ENCODE peak calls at places on chromosome 13, in nine cellular contexts. One of them, this sample, is unnamed.

GRCh38 chr13:25137624-25137892 is 34.5 kb downstream of the AMER2 start:
- DNase-seq in Right ventricle myocardium superior: no peak
- DNase-seq in activated CD4-positive, alpha-beta T cell treated with anti-CD3 and anti-CD28 coated beads, Interleukin-2, amount 50 U/mL, for 1 hour: no peak
- DNase-seq in nucleus accumbens: no peak
- DNase-seq in stimulated activated CD4-positive, alpha-beta T cell treated with anti-CD3 and anti-CD28 coated beads, TNF-alpha, amount 100 ng/mL, for 4 hours: no peak
- DNase-seq in stimulated activated CD8-positive, alpha-beta memory T cell treated with anti-CD3 and anti-CD28 coated beads, Interleukin-7, amount 100 ng/mL, for 1 hour: no peak
- DNase-seq in GM12865: no peak
- DNase-seq in SHP77 treated with DMSO at 0.1 percent for 48 hours: no peak
- DNase-seq in T-helper 1 cell: no peak
- DNase-seq in this sample: no peak

GRCh38 chr13:110354209-110354627 is 47.1 kb downstream of the COL4A2 start:
- DNase-seq in Right ventricle myocardium superior: no peak
- DNase-seq in activated CD4-positive, alpha-beta T cell treated with anti-CD3 and anti-CD28 coated beads, Interleukin-2, amount 50 U/mL, for 1 hour: no peak
- DNase-seq in nucleus accumbens: no peak
- DNase-seq in stimulated activated CD4-positive, alpha-beta T cell treated with anti-CD3 and anti-CD28 coated beads, TNF-alpha, amount 100 ng/mL, for 4 hours: no peak
- DNase-seq in stimulated activated CD8-positive, alpha-beta memory T cell treated with anti-CD3 and anti-CD28 coated beads, Interleukin-7, amount 100 ng/mL, for 1 hour: no peak
- DNase-seq in GM12865: no peak
- DNase-seq in SHP77 treated with DMSO at 0.1 percent for 48 hours: no peak
- DNase-seq in T-helper 1 cell: no peak
- DNase-seq in this sample: no peak

GRCh38 chr13:32309812-32310706 is 5.1 kb downstream of the ZAR1L start:
- DNase-seq in Right ventricle myocardium superior: no peak
- DNase-seq in activated CD4-positive, alpha-beta T cell treated with anti-CD3 and anti-CD28 coated beads, Interleukin-2, amount 50 U/mL, for 1 hour: no peak
- DNase-seq in nucleus accumbens: no peak
- DNase-seq in stimulated activated CD4-positive, alpha-beta T cell treated with anti-CD3 and anti-CD28 coated beads, TNF-alpha, amount 100 ng/mL, for 4 hours: no peak
- DNase-seq in stimulated activated CD8-positive, alpha-beta memory T cell treated with anti-CD3 and anti-CD28 coated beads, Interleukin-7, amount 100 ng/mL, for 1 hour: no peak
- DNase-seq in GM12865: peak; percentile 71
- DNase-seq in SHP77 treated with DMSO at 0.1 percent for 48 hours: peak; percentile 54
- DNase-seq in T-helper 1 cell: peak; percentile 55
- DNase-seq in this sample: peak; percentile 39

GRCh38 chr13:45882626-45883025 is 31.1 kb upstream of the SIAH3 start:
- DNase-seq in Right ventricle myocardium superior: no peak
- DNase-seq in activated CD4-positive, alpha-beta T cell treated with anti-CD3 and anti-CD28 coated beads, Interleukin-2, amount 50 U/mL, for 1 hour: no peak
- DNase-seq in nucleus accumbens: no peak
- DNase-seq in stimulated activated CD4-positive, alpha-beta T cell treated with anti-CD3 and anti-CD28 coated beads, TNF-alpha, amount 100 ng/mL, for 4 hours: no peak
- DNase-seq in stimulated activated CD8-positive, alpha-beta memory T cell treated with anti-CD3 and anti-CD28 coated beads, Interleukin-7, amount 100 ng/mL, for 1 hour: no peak
- DNase-seq in GM12865: no peak
- DNase-seq in SHP77 treated with DMSO at 0.1 percent for 48 hours: no peak
- DNase-seq in T-helper 1 cell: no peak
- DNase-seq in this sample: no peak

GRCh38 chr13:38871275-38871674 is 119.4 kb downstream of the STOML3 start:
- DNase-seq in Right ventricle myocardium superior: no peak
- DNase-seq in activated CD4-positive, alpha-beta T cell treated with anti-CD3 and anti-CD28 coated beads, Interleukin-2, amount 50 U/mL, for 1 hour: no peak
- DNase-seq in nucleus accumbens: no peak
- DNase-seq in stimulated activated CD4-positive, alpha-beta T cell treated with anti-CD3 and anti-CD28 coated beads, TNF-alpha, amount 100 ng/mL, for 4 hours: no peak
- DNase-seq in stimulated activated CD8-positive, alpha-beta memory T cell treated with anti-CD3 and anti-CD28 coated beads, Interleukin-7, amount 100 ng/mL, for 1 hour: no peak
- DNase-seq in GM12865: no peak
- DNase-seq in SHP77 treated with DMSO at 0.1 percent for 48 hours: no peak
- DNase-seq in T-helper 1 cell: no peak
- DNase-seq in this sample: no peak

GRCh38 chr13:51244637-51245405 is 22.6 kb downstream of the FAM124A start:
- DNase-seq in Right ventricle myocardium superior: no peak
- DNase-seq in activated CD4-positive, alpha-beta T cell treated with anti-CD3 and anti-CD28 coated beads, Interleukin-2, amount 50 U/mL, for 1 hour: no peak
- DNase-seq in nucleus accumbens: no peak
- DNase-seq in stimulated activated CD4-positive, alpha-beta T cell treated with anti-CD3 and anti-CD28 coated beads, TNF-alpha, amount 100 ng/mL, for 4 hours: no peak
- DNase-seq in stimulated activated CD8-positive, alpha-beta memory T cell treated with anti-CD3 and anti-CD28 coated beads, Interleukin-7, amount 100 ng/mL, for 1 hour: no peak
- DNase-seq in GM12865: no peak
- DNase-seq in SHP77 treated with DMSO at 0.1 percent for 48 hours: no peak
- DNase-seq in T-helper 1 cell: no peak
- DNase-seq in this sample: no peak

GRCh38 chr13:33676700-33677048 is 141.3 kb upstream of the RFC3 start:
- DNase-seq in Right ventricle myocardium superior: peak; percentile 57
- DNase-seq in activated CD4-positive, alpha-beta T cell treated with anti-CD3 and anti-CD28 coated beads, Interleukin-2, amount 50 U/mL, for 1 hour: no peak
- DNase-seq in nucleus accumbens: no peak
- DNase-seq in stimulated activated CD4-positive, alpha-beta T cell treated with anti-CD3 and anti-CD28 coated beads, TNF-alpha, amount 100 ng/mL, for 4 hours: no peak
- DNase-seq in stimulated activated CD8-positive, alpha-beta memory T cell treated with anti-CD3 and anti-CD28 coated beads, Interleukin-7, amount 100 ng/mL, for 1 hour: no peak
- DNase-seq in GM12865: peak; percentile 20
- DNase-seq in SHP77 treated with DMSO at 0.1 percent for 48 hours: peak; percentile 71
- DNase-seq in T-helper 1 cell: peak; percentile 67
- DNase-seq in this sample: peak; percentile 16

GRCh38 chr13:112725346-112726017 is 35.6 kb downstream of the ATP11A start:
- DNase-seq in Right ventricle myocardium superior: no peak
- DNase-seq in activated CD4-positive, alpha-beta T cell treated with anti-CD3 and anti-CD28 coated beads, Interleukin-2, amount 50 U/mL, for 1 hour: no peak
- DNase-seq in nucleus accumbens: no peak
- DNase-seq in stimulated activated CD4-positive, alpha-beta T cell treated with anti-CD3 and anti-CD28 coated beads, TNF-alpha, amount 100 ng/mL, for 4 hours: no peak
- DNase-seq in stimulated activated CD8-positive, alpha-beta memory T cell treated with anti-CD3 and anti-CD28 coated beads, Interleukin-7, amount 100 ng/mL, for 1 hour: no peak
- DNase-seq in GM12865: peak; percentile 20
- DNase-seq in SHP77 treated with DMSO at 0.1 percent for 48 hours: peak; percentile 83
- DNase-seq in T-helper 1 cell: no peak
- DNase-seq in this sample: peak; percentile 54

GRCh38 chr13:86665842-86666241 is 866.6 kb upstream of the SLITRK6 start:
- DNase-seq in Right ventricle myocardium superior: no peak
- DNase-seq in activated CD4-positive, alpha-beta T cell treated with anti-CD3 and anti-CD28 coated beads, Interleukin-2, amount 50 U/mL, for 1 hour: no peak
- DNase-seq in nucleus accumbens: no peak
- DNase-seq in stimulated activated CD4-positive, alpha-beta T cell treated with anti-CD3 and anti-CD28 coated beads, TNF-alpha, amount 100 ng/mL, for 4 hours: no peak
- DNase-seq in stimulated activated CD8-positive, alpha-beta memory T cell treated with anti-CD3 and anti-CD28 coated beads, Interleukin-7, amount 100 ng/mL, for 1 hour: no peak
- DNase-seq in GM12865: no peak
- DNase-seq in SHP77 treated with DMSO at 0.1 percent for 48 hours: no peak
- DNase-seq in T-helper 1 cell: no peak
- DNase-seq in this sample: no peak

GRCh38 chr13:46662690-46663089 is 109.7 kb downstream of the LRCH1 start:
- DNase-seq in Right ventricle myocardium superior: no peak
- DNase-seq in activated CD4-positive, alpha-beta T cell treated with anti-CD3 and anti-CD28 coated beads, Interleukin-2, amount 50 U/mL, for 1 hour: no peak
- DNase-seq in nucleus accumbens: no peak
- DNase-seq in stimulated activated CD4-positive, alpha-beta T cell treated with anti-CD3 and anti-CD28 coated beads, TNF-alpha, amount 100 ng/mL, for 4 hours: no peak
- DNase-seq in stimulated activated CD8-positive, alpha-beta memory T cell treated with anti-CD3 and anti-CD28 coated beads, Interleukin-7, amount 100 ng/mL, for 1 hour: no peak
- DNase-seq in GM12865: peak; percentile 51
- DNase-seq in SHP77 treated with DMSO at 0.1 percent for 48 hours: no peak
- DNase-seq in T-helper 1 cell: no peak
- DNase-seq in this sample: no peak

GRCh38 chr13:106555631-106556328 is 12.2 kb downstream of the ARGLU1 start:
- DNase-seq in Right ventricle myocardium superior: no peak
- DNase-seq in activated CD4-positive, alpha-beta T cell treated with anti-CD3 and anti-CD28 coated beads, Interleukin-2, amount 50 U/mL, for 1 hour: no peak
- DNase-seq in nucleus accumbens: no peak
- DNase-seq in stimulated activated CD4-positive, alpha-beta T cell treated with anti-CD3 and anti-CD28 coated beads, TNF-alpha, amount 100 ng/mL, for 4 hours: no peak
- DNase-seq in stimulated activated CD8-positive, alpha-beta memory T cell treated with anti-CD3 and anti-CD28 coated beads, Interleukin-7, amount 100 ng/mL, for 1 hour: no peak
- DNase-seq in GM12865: no peak
- DNase-seq in SHP77 treated with DMSO at 0.1 percent for 48 hours: no peak
- DNase-seq in T-helper 1 cell: no peak
- DNase-seq in this sample: no peak

GRCh38 chr13:87128006-87128405 is 543.2 kb upstream of the SLITRK5 start:
- DNase-seq in Right ventricle myocardium superior: no peak
- DNase-seq in activated CD4-positive, alpha-beta T cell treated with anti-CD3 and anti-CD28 coated beads, Interleukin-2, amount 50 U/mL, for 1 hour: no peak
- DNase-seq in nucleus accumbens: no peak
- DNase-seq in stimulated activated CD4-positive, alpha-beta T cell treated with anti-CD3 and anti-CD28 coated beads, TNF-alpha, amount 100 ng/mL, for 4 hours: no peak
- DNase-seq in stimulated activated CD8-positive, alpha-beta memory T cell treated with anti-CD3 and anti-CD28 coated beads, Interleukin-7, amount 100 ng/mL, for 1 hour: no peak
- DNase-seq in GM12865: no peak
- DNase-seq in SHP77 treated with DMSO at 0.1 percent for 48 hours: peak; percentile 23
- DNase-seq in T-helper 1 cell: no peak
- DNase-seq in this sample: peak; percentile 9

GRCh38 chr13:30920162-30920561 is 12.3 kb upstream of the TEX26 start:
- DNase-seq in Right ventricle myocardium superior: no peak
- DNase-seq in activated CD4-positive, alpha-beta T cell treated with anti-CD3 and anti-CD28 coated beads, Interleukin-2, amount 50 U/mL, for 1 hour: no peak
- DNase-seq in nucleus accumbens: no peak
- DNase-seq in stimulated activated CD4-positive, alpha-beta T cell treated with anti-CD3 and anti-CD28 coated beads, TNF-alpha, amount 100 ng/mL, for 4 hours: no peak
- DNase-seq in stimulated activated CD8-positive, alpha-beta memory T cell treated with anti-CD3 and anti-CD28 coated beads, Interleukin-7, amount 100 ng/mL, for 1 hour: no peak
- DNase-seq in GM12865: no peak
- DNase-seq in SHP77 treated with DMSO at 0.1 percent for 48 hours: no peak
- DNase-seq in T-helper 1 cell: no peak
- DNase-seq in this sample: no peak

GRCh38 chr13:73168993-73169401 is 110.2 kb downstream of the KLF5 start:
- DNase-seq in Right ventricle myocardium superior: no peak
- DNase-seq in activated CD4-positive, alpha-beta T cell treated with anti-CD3 and anti-CD28 coated beads, Interleukin-2, amount 50 U/mL, for 1 hour: no peak
- DNase-seq in nucleus accumbens: no peak
- DNase-seq in stimulated activated CD4-positive, alpha-beta T cell treated with anti-CD3 and anti-CD28 coated beads, TNF-alpha, amount 100 ng/mL, for 4 hours: no peak
- DNase-seq in stimulated activated CD8-positive, alpha-beta memory T cell treated with anti-CD3 and anti-CD28 coated beads, Interleukin-7, amount 100 ng/mL, for 1 hour: no peak
- DNase-seq in GM12865: no peak
- DNase-seq in SHP77 treated with DMSO at 0.1 percent for 48 hours: no peak
- DNase-seq in T-helper 1 cell: no peak
- DNase-seq in this sample: no peak

GRCh38 chr13:40438999-40439797 is 227.2 kb downstream of the FOXO1 start:
- DNase-seq in Right ventricle myocardium superior: no peak
- DNase-seq in activated CD4-positive, alpha-beta T cell treated with anti-CD3 and anti-CD28 coated beads, Interleukin-2, amount 50 U/mL, for 1 hour: no peak
- DNase-seq in nucleus accumbens: no peak
- DNase-seq in stimulated activated CD4-positive, alpha-beta T cell treated with anti-CD3 and anti-CD28 coated beads, TNF-alpha, amount 100 ng/mL, for 4 hours: no peak
- DNase-seq in stimulated activated CD8-positive, alpha-beta memory T cell treated with anti-CD3 and anti-CD28 coated beads, Interleukin-7, amount 100 ng/mL, for 1 hour: no peak
- DNase-seq in GM12865: no peak
- DNase-seq in SHP77 treated with DMSO at 0.1 percent for 48 hours: no peak
- DNase-seq in T-helper 1 cell: peak; percentile 23
- DNase-seq in this sample: no peak

GRCh38 chr13:50222569-50223332 is 207.5 kb downstream of the KCNRG start:
- DNase-seq in Right ventricle myocardium superior: peak; percentile 90
- DNase-seq in activated CD4-positive, alpha-beta T cell treated with anti-CD3 and anti-CD28 coated beads, Interleukin-2, amount 50 U/mL, for 1 hour: no peak
- DNase-seq in nucleus accumbens: peak; percentile 7
- DNase-seq in stimulated activated CD4-positive, alpha-beta T cell treated with anti-CD3 and anti-CD28 coated beads, TNF-alpha, amount 100 ng/mL, for 4 hours: no peak
- DNase-seq in stimulated activated CD8-positive, alpha-beta memory T cell treated with anti-CD3 and anti-CD28 coated beads, Interleukin-7, amount 100 ng/mL, for 1 hour: no peak
- DNase-seq in GM12865: peak; percentile 76
- DNase-seq in SHP77 treated with DMSO at 0.1 percent for 48 hours: peak; percentile 58
- DNase-seq in T-helper 1 cell: peak; percentile 18
- DNase-seq in this sample: no peak

GRCh38 chr13:39616087-39616694 is 13.2 kb upstream of the LHFPL6 start:
- DNase-seq in Right ventricle myocardium superior: no peak
- DNase-seq in activated CD4-positive, alpha-beta T cell treated with anti-CD3 and anti-CD28 coated beads, Interleukin-2, amount 50 U/mL, for 1 hour: peak; percentile 14
- DNase-seq in nucleus accumbens: no peak
- DNase-seq in stimulated activated CD4-positive, alpha-beta T cell treated with anti-CD3 and anti-CD28 coated beads, TNF-alpha, amount 100 ng/mL, for 4 hours: no peak
- DNase-seq in stimulated activated CD8-positive, alpha-beta memory T cell treated with anti-CD3 and anti-CD28 coated beads, Interleukin-7, amount 100 ng/mL, for 1 hour: peak; percentile 13
- DNase-seq in GM12865: peak; percentile 74
- DNase-seq in SHP77 treated with DMSO at 0.1 percent for 48 hours: peak; percentile 57
- DNase-seq in T-helper 1 cell: peak; percentile 47
- DNase-seq in this sample: peak; percentile 43

GRCh38 chr13:48551329-48551728 is 18.4 kb upstream of the RCBTB2 start:
- DNase-seq in Right ventricle myocardium superior: no peak
- DNase-seq in activated CD4-positive, alpha-beta T cell treated with anti-CD3 and anti-CD28 coated beads, Interleukin-2, amount 50 U/mL, for 1 hour: no peak
- DNase-seq in nucleus accumbens: no peak
- DNase-seq in stimulated activated CD4-positive, alpha-beta T cell treated with anti-CD3 and anti-CD28 coated beads, TNF-alpha, amount 100 ng/mL, for 4 hours: no peak
- DNase-seq in stimulated activated CD8-positive, alpha-beta memory T cell treated with anti-CD3 and anti-CD28 coated beads, Interleukin-7, amount 100 ng/mL, for 1 hour: no peak
- DNase-seq in GM12865: no peak
- DNase-seq in SHP77 treated with DMSO at 0.1 percent for 48 hours: no peak
- DNase-seq in T-helper 1 cell: peak; percentile 20
- DNase-seq in this sample: no peak

GRCh38 chr13:30257433-30258099 is 49.8 kb downstream of the KATNAL1 start:
- DNase-seq in Right ventricle myocardium superior: peak; percentile 40
- DNase-seq in activated CD4-positive, alpha-beta T cell treated with anti-CD3 and anti-CD28 coated beads, Interleukin-2, amount 50 U/mL, for 1 hour: no peak
- DNase-seq in nucleus accumbens: no peak
- DNase-seq in stimulated activated CD4-positive, alpha-beta T cell treated with anti-CD3 and anti-CD28 coated beads, TNF-alpha, amount 100 ng/mL, for 4 hours: no peak
- DNase-seq in stimulated activated CD8-positive, alpha-beta memory T cell treated with anti-CD3 and anti-CD28 coated beads, Interleukin-7, amount 100 ng/mL, for 1 hour: no peak
- DNase-seq in GM12865: peak; percentile 48
- DNase-seq in SHP77 treated with DMSO at 0.1 percent for 48 hours: no peak
- DNase-seq in T-helper 1 cell: no peak
- DNase-seq in this sample: peak; percentile 7

GRCh38 chr13:49400755-49401659 is 42.9 kb downstream of the CAB39L start:
- DNase-seq in Right ventricle myocardium superior: no peak
- DNase-seq in activated CD4-positive, alpha-beta T cell treated with anti-CD3 and anti-CD28 coated beads, Interleukin-2, amount 50 U/mL, for 1 hour: no peak
- DNase-seq in nucleus accumbens: no peak
- DNase-seq in stimulated activated CD4-positive, alpha-beta T cell treated with anti-CD3 and anti-CD28 coated beads, TNF-alpha, amount 100 ng/mL, for 4 hours: no peak
- DNase-seq in stimulated activated CD8-positive, alpha-beta memory T cell treated with anti-CD3 and anti-CD28 coated beads, Interleukin-7, amount 100 ng/mL, for 1 hour: no peak
- DNase-seq in GM12865: peak; percentile 28
- DNase-seq in SHP77 treated with DMSO at 0.1 percent for 48 hours: no peak
- DNase-seq in T-helper 1 cell: no peak
- DNase-seq in this sample: no peak

GRCh38 chr13:107883561-107884175 is 331.7 kb downstream of the LIG4 start:
- DNase-seq in Right ventricle myocardium superior: no peak
- DNase-seq in activated CD4-positive, alpha-beta T cell treated with anti-CD3 and anti-CD28 coated beads, Interleukin-2, amount 50 U/mL, for 1 hour: no peak
- DNase-seq in nucleus accumbens: no peak
- DNase-seq in stimulated activated CD4-positive, alpha-beta T cell treated with anti-CD3 and anti-CD28 coated beads, TNF-alpha, amount 100 ng/mL, for 4 hours: no peak
- DNase-seq in stimulated activated CD8-positive, alpha-beta memory T cell treated with anti-CD3 and anti-CD28 coated beads, Interleukin-7, amount 100 ng/mL, for 1 hour: no peak
- DNase-seq in GM12865: no peak
- DNase-seq in SHP77 treated with DMSO at 0.1 percent for 48 hours: no peak
- DNase-seq in T-helper 1 cell: no peak
- DNase-seq in this sample: no peak

GRCh38 chr13:31670831-31671617 is 68.3 kb upstream of the RXFP2 start:
- DNase-seq in Right ventricle myocardium superior: no peak
- DNase-seq in activated CD4-positive, alpha-beta T cell treated with anti-CD3 and anti-CD28 coated beads, Interleukin-2, amount 50 U/mL, for 1 hour: no peak
- DNase-seq in nucleus accumbens: no peak
- DNase-seq in stimulated activated CD4-positive, alpha-beta T cell treated with anti-CD3 and anti-CD28 coated beads, TNF-alpha, amount 100 ng/mL, for 4 hours: no peak
- DNase-seq in stimulated activated CD8-positive, alpha-beta memory T cell treated with anti-CD3 and anti-CD28 coated beads, Interleukin-7, amount 100 ng/mL, for 1 hour: no peak
- DNase-seq in GM12865: no peak
- DNase-seq in SHP77 treated with DMSO at 0.1 percent for 48 hours: no peak
- DNase-seq in T-helper 1 cell: no peak
- DNase-seq in this sample: no peak

This sample was measured in frontal cortex.